ENCODE peak calls at places on chromosomes 16 and 17, in five cellular contexts. One of them, this sample, is unnamed. For H3K36me3, the result is how much of the 10 kb centered on the place peaks cover.

GRCh38 chr17:73760186-73760758 is 116.0 kb upstream of the SDK2 start:
- DNase-seq in GM23248: no peak
- DNase-seq in cardiac muscle cell: peak
- DNase-seq in left ventricle myocardium inferior: no peak
- DNase-seq in mesendoderm: peak
- DNase-seq in this sample: no peak

GRCh38 chr17:16033729-16034349 is 34.2 kb downstream of the TTC19 start:
- DNase-seq in cardiac muscle cell: no peak
- DNase-seq in mesendoderm: no peak
- DNase-seq in left ventricle myocardium inferior: no peak
- DNase-seq in GM23248: no peak
- DNase-seq in this sample: no peak

GRCh38 chr16:62870554-62870953 is 834.3 kb upstream of the CDH8 start:
- DNase-seq in mesendoderm: peak
- DNase-seq in left ventricle myocardium inferior: no peak
- DNase-seq in GM23248: peak
- DNase-seq in cardiac muscle cell: no peak
- DNase-seq in this sample: no peak

GRCh38 chr17:34598161-34598776 is 18.9 kb downstream of the TMEM132E start:
- DNase-seq in left ventricle myocardium inferior: no peak
- DNase-seq in cardiac muscle cell: peak
- DNase-seq in GM23248: no peak
- DNase-seq in mesendoderm: peak
- DNase-seq in this sample: no peak

GRCh38 chr17:4187076-4187475 is 44.1 kb downstream of the CYB5D2 start:
- DNase-seq in left ventricle myocardium inferior: no peak
- DNase-seq in mesendoderm: peak
- DNase-seq in cardiac muscle cell: no peak
- DNase-seq in GM23248: no peak
- DNase-seq in this sample: no peak

GRCh38 chr16:57826706-57827625 is 24.7 kb upstream of the KIFC3 start:
- DNase-seq in GM23248: peak
- DNase-seq in cardiac muscle cell: no peak
- DNase-seq in mesendoderm: no peak
- DNase-seq in left ventricle myocardium inferior: peak
- DNase-seq in this sample: no peak

GRCh38 chr16:57504001-57504400 is 17.7 kb upstream of the DOK4 start:
- DNase-seq in GM23248: no peak
- DNase-seq in cardiac muscle cell: no peak
- DNase-seq in left ventricle myocardium inferior: no peak
- DNase-seq in mesendoderm: no peak
- DNase-seq in this sample: no peak

GRCh38 chr16:35862242-35862641 is 2402.8 kb downstream of the TP53TG3F start:
- DNase-seq in left ventricle myocardium inferior: no peak
- DNase-seq in cardiac muscle cell: no peak
- DNase-seq in GM23248: no peak
- DNase-seq in mesendoderm: no peak
- DNase-seq in this sample: no peak

GRCh38 chr16:88466949-88467348 is 13.9 kb downstream of the ZFPM1 start:
- DNase-seq in GM23248: no peak
- DNase-seq in mesendoderm: no peak
- DNase-seq in cardiac muscle cell: no peak
- DNase-seq in left ventricle myocardium inferior: no peak
- DNase-seq in this sample: no peak

GRCh38 chr16:75483222-75483621 is 12.0 kb downstream of the CHST6 start:
- DNase-seq in mesendoderm: no peak
- DNase-seq in GM23248: no peak
- DNase-seq in left ventricle myocardium inferior: no peak
- DNase-seq in cardiac muscle cell: no peak
- DNase-seq in this sample: peak

GRCh38 chr17:68296217-68297140 is 5.2 kb downstream of the ARSG start:
- DNase-seq in mesendoderm: peak
- DNase-seq in left ventricle myocardium inferior: no peak
- DNase-seq in cardiac muscle cell: no peak
- DNase-seq in GM23248: peak
- DNase-seq in this sample: no peak

GRCh38 chr17:61584866-61585265 is 6.2 kb downstream of the NACA2 start:
- DNase-seq in mesendoderm: no peak
- DNase-seq in cardiac muscle cell: no peak
- DNase-seq in left ventricle myocardium inferior: no peak
- DNase-seq in GM23248: no peak
- DNase-seq in this sample: no peak

GRCh38 chr16:17078950-17079631 is 391.7 kb downstream of the XYLT1 start:
- DNase-seq in mesendoderm: no peak
- DNase-seq in GM23248: no peak
- DNase-seq in cardiac muscle cell: no peak
- DNase-seq in left ventricle myocardium inferior: no peak
- DNase-seq in this sample: no peak

GRCh38 chr17:67212716-67213417 is 32.1 kb downstream of the HELZ start:
- DNase-seq in GM23248: peak
- DNase-seq in mesendoderm: no peak
- DNase-seq in cardiac muscle cell: no peak
- DNase-seq in left ventricle myocardium inferior: no peak
- DNase-seq in this sample: no peak

GRCh38 chr16:75305364-75306101 is 54.1 kb upstream of the BCAR1 start:
- DNase-seq in mesendoderm: peak
- DNase-seq in cardiac muscle cell: peak
- DNase-seq in left ventricle myocardium inferior: peak
- DNase-seq in GM23248: peak
- DNase-seq in this sample: peak

GRCh38 chr16:89466920-89467319 is 23.4 kb downstream of the ANKRD11 start:
- DNase-seq in left ventricle myocardium inferior: no peak
- DNase-seq in cardiac muscle cell: no peak
- DNase-seq in GM23248: no peak
- DNase-seq in mesendoderm: no peak
- DNase-seq in this sample: no peak

GRCh38 chr16:52827456-52827855 is 225.2 kb downstream of the CHD9NB start:
- DNase-seq in GM23248: no peak
- DNase-seq in cardiac muscle cell: no peak
- DNase-seq in mesendoderm: no peak
- DNase-seq in left ventricle myocardium inferior: no peak
- DNase-seq in this sample: no peak

GRCh38 chr17:30970757-30971567 is at the start of gene RNF135:
- DNase-seq in cardiac muscle cell: peak
- DNase-seq in left ventricle myocardium inferior: peak
- DNase-seq in GM23248: peak
- DNase-seq in mesendoderm: peak
- DNase-seq in this sample: peak

GRCh38 chr17:21272881-21273839 is 11.4 kb upstream of the MAP2K3 start:
- DNase-seq in GM23248: no peak
- DNase-seq in mesendoderm: no peak
- DNase-seq in left ventricle myocardium inferior: no peak
- DNase-seq in cardiac muscle cell: no peak
- DNase-seq in this sample: no peak

GRCh38 chr16:77896357-77896972 is 108.1 kb downstream of the VAT1L start:
- DNase-seq in GM23248: no peak
- DNase-seq in mesendoderm: peak
- DNase-seq in left ventricle myocardium inferior: no peak
- DNase-seq in cardiac muscle cell: peak
- DNase-seq in this sample: no peak

GRCh38 chr17:74736423-74737298 is at the start of gene RAB37:
- DNase-seq in GM23248: peak
- DNase-seq in cardiac muscle cell: peak
- DNase-seq in mesendoderm: peak
- DNase-seq in left ventricle myocardium inferior: peak
- DNase-seq in this sample: no peak

GRCh38 chr16:3754304-3754703 is 37.0 kb upstream of the TRAP1 start:
- DNase-seq in left ventricle myocardium inferior: no peak
- DNase-seq in mesendoderm: no peak
- DNase-seq in cardiac muscle cell: no peak
- DNase-seq in GM23248: peak
- DNase-seq in this sample: no peak

GRCh38 chr17:76575570-76575969 is 10.1 kb downstream of the ST6GALNAC2 start:
- DNase-seq in GM23248: no peak
- DNase-seq in mesendoderm: no peak
- DNase-seq in cardiac muscle cell: no peak
- DNase-seq in left ventricle myocardium inferior: no peak
- DNase-seq in this sample: no peak

GRCh38 chr16:75458439-75458838 is 6.0 kb downstream of the TMEM170A start:
- DNase-seq in left ventricle myocardium inferior: no peak
- DNase-seq in cardiac muscle cell: no peak
- DNase-seq in GM23248: no peak
- DNase-seq in mesendoderm: no peak
- DNase-seq in this sample: no peak

GRCh38 chr16:4330277-4330882 is 14.5 kb downstream of the GLIS2 start:
- DNase-seq in mesendoderm: peak
- DNase-seq in cardiac muscle cell: peak
- DNase-seq in left ventricle myocardium inferior: peak
- DNase-seq in GM23248: peak
- DNase-seq in this sample: no peak

DNA sequence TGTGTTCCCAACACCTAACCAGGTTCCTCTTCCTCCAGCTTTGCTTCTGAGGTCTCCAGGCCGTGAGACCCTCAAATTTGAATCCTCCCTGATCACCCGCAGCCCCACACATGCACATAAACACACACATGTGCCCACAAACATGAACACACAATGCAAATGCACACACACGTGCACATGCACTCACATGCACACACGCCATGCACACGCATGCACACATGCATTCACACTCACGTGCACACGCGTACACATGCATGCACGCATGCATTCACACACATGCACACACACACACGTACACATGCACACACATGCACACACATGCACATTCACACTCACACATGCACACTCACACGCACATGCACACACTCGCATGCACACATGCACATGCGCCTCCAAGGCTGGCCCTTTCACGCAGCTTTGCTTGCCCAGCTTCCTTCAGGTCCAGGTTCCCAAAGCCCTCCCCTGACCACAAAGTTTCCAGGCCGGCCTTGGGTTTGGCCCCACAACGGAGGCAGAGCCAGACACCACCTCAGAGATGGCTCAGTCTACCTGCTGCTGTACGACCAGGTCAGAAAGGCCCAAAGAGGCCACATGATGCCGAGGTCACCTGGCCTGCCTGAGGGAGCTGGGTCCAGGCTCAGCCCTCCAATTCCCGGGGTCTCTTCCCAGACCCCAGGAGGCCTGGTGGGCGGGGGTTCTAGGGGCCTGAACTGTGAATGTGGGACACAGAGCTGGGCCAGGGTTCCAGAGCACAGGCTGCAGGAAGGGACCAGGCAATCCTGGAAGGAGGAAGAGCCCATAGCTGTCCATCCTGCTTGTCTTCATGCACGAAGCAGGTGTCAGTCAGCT is 39.5 kb upstream of the ENPP7 start:
- DNase-seq in GM23248: no peak
- DNase-seq in cardiac muscle cell: no peak
- DNase-seq in mesendoderm: no peak
- DNase-seq in left ventricle myocardium inferior: no peak
- DNase-seq in this sample: no peak
- H3K36me3 ChIP-seq in GM23248: under half
- H3K36me3 ChIP-seq in cardiac muscle cell: under half
- H3K36me3 ChIP-seq in mesendoderm: under half
- H3K36me3 ChIP-seq in left ventricle myocardium inferior: under half
- H3K36me3 ChIP-seq in this sample: under half

GRCh38 chr17:11178576-11178975 is 62.4 kb upstream of the SHISA6 start:
- DNase-seq in GM23248: no peak
- DNase-seq in cardiac muscle cell: no peak
- DNase-seq in left ventricle myocardium inferior: no peak
- DNase-seq in mesendoderm: peak
- DNase-seq in this sample: no peak
- H3K27ac ChIP-seq in GM23248: no peak
- H3K27ac ChIP-seq in cardiac muscle cell: no peak
- H3K27ac ChIP-seq in left ventricle myocardium inferior: no peak
- H3K27ac ChIP-seq in mesendoderm: no peak
- H3K27ac ChIP-seq in this sample: no peak

GRCh38 chr16:69741519-69741918 is 13.2 kb downstream of the NOB1 start:
- DNase-seq in left ventricle myocardium inferior: no peak
- DNase-seq in GM23248: no peak
- DNase-seq in cardiac muscle cell: no peak
- DNase-seq in mesendoderm: no peak
- DNase-seq in this sample: peak
- H3K36me3 ChIP-seq in left ventricle myocardium inferior: half or more
- H3K36me3 ChIP-seq in GM23248: under half
- H3K36me3 ChIP-seq in cardiac muscle cell: under half
- H3K36me3 ChIP-seq in mesendoderm: under half
- H3K36me3 ChIP-seq in this sample: half or more

GRCh38 chr17:81841866-81842265 is 7.0 kb upstream of the PPP1R27 start:
- DNase-seq in left ventricle myocardium inferior: no peak
- DNase-seq in GM23248: no peak
- DNase-seq in mesendoderm: no peak
- DNase-seq in cardiac muscle cell: no peak
- DNase-seq in this sample: no peak

GRCh38 chr17:81840826-81841778 is 6.3 kb upstream of the PPP1R27 start:
- DNase-seq in cardiac muscle cell: no peak
- DNase-seq in left ventricle myocardium inferior: peak
- DNase-seq in GM23248: no peak
- DNase-seq in mesendoderm: no peak
- DNase-seq in this sample: no peak

GRCh38 chr17:81838753-81839255 is 4.0 kb upstream of the PPP1R27 start:
- DNase-seq in mesendoderm: no peak
- DNase-seq in left ventricle myocardium inferior: no peak
- DNase-seq in cardiac muscle cell: no peak
- DNase-seq in GM23248: no peak
- DNase-seq in this sample: no peak

GRCh38 chr17:81837641-81838040 is 2.8 kb upstream of the PPP1R27 start:
- DNase-seq in left ventricle myocardium inferior: no peak
- DNase-seq in GM23248: peak
- DNase-seq in cardiac muscle cell: no peak
- DNase-seq in mesendoderm: no peak
- DNase-seq in this sample: no peak

GRCh38 chr17:81839301-81839700 is 4.5 kb upstream of the PPP1R27 start:
- DNase-seq in left ventricle myocardium inferior: no peak
- DNase-seq in cardiac muscle cell: no peak
- DNase-seq in mesendoderm: no peak
- DNase-seq in GM23248: no peak
- DNase-seq in this sample: no peak
- H3K27ac ChIP-seq in left ventricle myocardium inferior: no peak
- H3K27ac ChIP-seq in cardiac muscle cell: peak
- H3K27ac ChIP-seq in mesendoderm: no peak
- H3K27ac ChIP-seq in GM23248: no peak
- H3K27ac ChIP-seq in this sample: no peak

GRCh38 chr16:19507882-19508281 is 14.0 kb downstream of the GDE1 start:
- DNase-seq in mesendoderm: no peak
- DNase-seq in left ventricle myocardium inferior: no peak
- DNase-seq in GM23248: no peak
- DNase-seq in cardiac muscle cell: no peak
- DNase-seq in this sample: no peak
- H3K36me3 ChIP-seq in mesendoderm: under half
- H3K36me3 ChIP-seq in left ventricle myocardium inferior: half or more
- H3K36me3 ChIP-seq in GM23248: under half
- H3K36me3 ChIP-seq in cardiac muscle cell: half or more
- H3K36me3 ChIP-seq in this sample: under half

GRCh38 chr16:28950648-28951409 is at the start of gene NFATC2IP:
- DNase-seq in left ventricle myocardium inferior: peak
- DNase-seq in mesendoderm: peak
- DNase-seq in cardiac muscle cell: peak
- DNase-seq in GM23248: peak
- DNase-seq in this sample: peak
- H3K27ac ChIP-seq in left ventricle myocardium inferior: peak
- H3K27ac ChIP-seq in mesendoderm: peak
- H3K27ac ChIP-seq in cardiac muscle cell: peak
- H3K27ac ChIP-seq in GM23248: peak
- H3K27ac ChIP-seq in this sample: peak

DNA sequence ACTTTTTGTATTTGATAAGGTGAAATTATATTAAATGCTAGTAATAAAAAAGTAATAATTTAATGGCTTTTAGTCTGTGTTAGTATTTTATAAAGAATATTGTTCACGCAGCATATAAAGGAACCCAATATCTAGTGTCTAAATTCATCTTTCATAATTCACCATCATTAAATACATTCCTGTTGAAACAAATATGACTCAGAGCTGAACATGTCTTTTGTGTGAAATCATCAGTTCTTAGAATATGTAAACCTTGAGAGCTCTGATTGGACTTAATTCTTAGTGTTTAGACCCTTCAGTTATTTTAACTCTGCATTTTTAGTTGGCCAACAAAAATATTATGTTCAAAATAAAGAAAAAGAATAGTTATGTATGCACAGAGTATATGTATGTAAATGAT is 71.8 kb downstream of the ABHD15 start:
- DNase-seq in cardiac muscle cell: no peak
- DNase-seq in left ventricle myocardium inferior: no peak
- DNase-seq in mesendoderm: no peak
- DNase-seq in GM23248: peak
- DNase-seq in this sample: no peak
- H3K36me3 ChIP-seq in cardiac muscle cell: half or more
- H3K36me3 ChIP-seq in left ventricle myocardium inferior: half or more
- H3K36me3 ChIP-seq in mesendoderm: under half
- H3K36me3 ChIP-seq in GM23248: half or more
- H3K36me3 ChIP-seq in this sample: under half

This sample was measured in brain microvascular endothelial cell.